ENCODE peak calls at places on chromosome 16, in six cellular contexts. Z is upper lobe of right lung, G is upper lobe of left lung, A is GM23248, B is uterus, E is neural progenitor cell. T is an unnamed sample.
A peak's percentile ranks its signal among the peaks of the same experiment; 100 is the strongest.

GRCh38 chr16:57341441-57342303 is 16.9 kb upstream of the CCL22 start:
- DNase-seq in Z (no peak), A (peak; percentile 94), G (peak; percentile 73), B (no peak), E (no peak), T (peak; percentile 61)

GRCh38 chr16:12625716-12626115 is 178.0 kb downstream of the CPPED1 start:
- DNase-seq in G (no peak), B (no peak), Z (no peak), E (no peak), A (no peak), T (no peak)

GRCh38 chr16:49280022-49280741 is 1.5 kb downstream of the CBLN1 start:
- DNase-seq in G (no peak), B (no peak), A (peak; percentile 22), Z (no peak), E (peak; percentile 90), T (peak; percentile 24)

GRCh38 chr16:50190292-50190691 is 37.2 kb downstream of the TENT4B start:
- DNase-seq in G (no peak), B (no peak), Z (no peak), A (no peak), E (no peak), T (no peak)

GRCh38 chr16:565420-566330 is 1.1 kb upstream of the NHLRC4 start:
- DNase-seq in B (no peak), G (no peak), A (no peak), Z (no peak), E (no peak), T (no peak)

GRCh38 chr16:54080524-54081008 is 206.0 kb downstream of the IRX3 start:
- DNase-seq in E (no peak), Z (no peak), B (no peak), A (peak; percentile 62), G (peak; percentile 61), T (no peak)

GRCh38 chr16:3202903-3203539 is 15.0 kb downstream of the OR1F1 start:
- DNase-seq in Z (no peak), B (no peak), A (peak; percentile 49), E (no peak), G (no peak), T (no peak)

GRCh38 chr16:57371494-57372371 is 557 bp upstream of the CX3CL1 start:
- DNase-seq in E (no peak), G (no peak), Z (no peak), A (no peak), B (no peak), T (peak; percentile 43)

GRCh38 chr16:80931985-80932720 is 74.5 kb downstream of the CMC2 start:
- DNase-seq in B (peak; percentile 64), E (peak; percentile 72), A (peak; percentile 72), Z (peak; percentile 73), G (no peak), T (peak; percentile 52)

GRCh38 chr16:89178453-89179147 is 7.1 kb downstream of the CDH15 start:
- DNase-seq in Z (no peak), G (no peak), E (no peak), B (no peak), A (no peak), T (no peak)

DNA sequence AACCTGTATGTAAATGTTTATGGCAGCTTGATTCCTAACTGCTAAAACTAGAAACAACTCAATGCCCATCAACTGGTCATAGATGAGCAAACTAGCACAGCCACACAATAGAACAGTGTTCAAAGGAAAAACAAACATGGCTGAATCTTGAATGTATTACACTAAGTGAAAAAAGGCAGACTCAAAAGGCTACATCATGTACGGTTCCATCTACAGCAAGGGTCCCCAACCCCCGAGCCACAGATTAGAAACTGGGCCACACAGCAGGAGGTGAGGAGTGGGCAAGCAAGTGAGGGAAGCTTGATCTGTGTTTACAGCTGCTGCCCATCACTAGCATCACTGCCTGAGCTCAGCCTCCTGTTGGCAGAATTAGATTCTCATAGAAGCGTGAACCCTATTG is 8.0 kb downstream of the CEP20 start:
- DNase-seq in Z (no peak), E (no peak), G (no peak), B (no peak), A (no peak), T (no peak)
- H3K36me3 ChIP-seq in Z (peaks cover 47% of the 10 kb centered on the region), E (no peaks in the 10 kb centered on the region), G (peaks cover 32% of the 10 kb centered on the region), B (no peaks in the 10 kb centered on the region), A (peaks cover 9% of the 10 kb centered on the region), T (peaks cover 14% of the 10 kb centered on the region)

GRCh38 chr16:68111379-68111778 is 26.2 kb downstream of the NFATC3 start:
- DNase-seq in A (no peak), B (no peak), G (no peak), Z (no peak), E (no peak), T (no peak)

GRCh38 chr16:68115851-68116250 is 30.7 kb downstream of the NFATC3 start:
- DNase-seq in Z (no peak), G (no peak), B (no peak), E (no peak), A (no peak), T (no peak)

GRCh38 chr16:68116256-68116853 is 31.2 kb downstream of the NFATC3 start:
- DNase-seq in G (no peak), B (no peak), A (peak; percentile 61), Z (no peak), E (no peak), T (peak; percentile 73)

GRCh38 chr16:68113059-68113757 is 28.0 kb downstream of the NFATC3 start:
- DNase-seq in G (no peak), E (no peak), Z (no peak), A (no peak), B (no peak), T (no peak)

DNA sequence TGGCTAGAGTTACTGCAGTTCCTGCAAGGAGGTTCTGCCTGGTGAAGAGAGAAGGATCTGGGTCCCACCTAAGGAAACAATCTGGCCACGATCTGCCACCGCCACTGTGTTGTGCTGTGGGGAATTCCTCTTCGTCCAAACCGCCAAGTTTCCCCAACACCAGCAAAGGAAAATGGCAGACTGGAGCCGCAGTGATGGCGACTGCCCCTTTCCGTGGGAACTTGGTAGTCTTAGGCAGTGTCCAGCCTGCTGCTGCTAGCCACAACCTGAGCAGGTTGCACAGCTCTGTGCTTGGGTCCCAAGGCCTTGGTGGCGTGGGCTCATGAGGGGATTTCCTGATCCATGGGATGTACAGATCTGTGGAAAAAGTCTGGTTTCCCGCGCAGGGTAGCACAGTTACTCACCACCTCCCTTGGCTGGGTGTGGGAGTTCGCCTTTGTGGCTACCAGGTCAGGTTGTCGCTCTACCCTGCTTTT is 28.6 kb downstream of the NFATC3 start:
- DNase-seq in G (no peak), Z (no peak), A (no peak), B (no peak), E (no peak), T (no peak)
- H3K4me1 ChIP-seq in G (peaks cover 51% of the 10 kb centered on the region), Z (peaks cover 39% of the 10 kb centered on the region), A (no peaks in the 10 kb centered on the region), B (peaks cover 4% of the 10 kb centered on the region), E (no peaks in the 10 kb centered on the region), T (peaks cover 5% of the 10 kb centered on the region)

DNA sequence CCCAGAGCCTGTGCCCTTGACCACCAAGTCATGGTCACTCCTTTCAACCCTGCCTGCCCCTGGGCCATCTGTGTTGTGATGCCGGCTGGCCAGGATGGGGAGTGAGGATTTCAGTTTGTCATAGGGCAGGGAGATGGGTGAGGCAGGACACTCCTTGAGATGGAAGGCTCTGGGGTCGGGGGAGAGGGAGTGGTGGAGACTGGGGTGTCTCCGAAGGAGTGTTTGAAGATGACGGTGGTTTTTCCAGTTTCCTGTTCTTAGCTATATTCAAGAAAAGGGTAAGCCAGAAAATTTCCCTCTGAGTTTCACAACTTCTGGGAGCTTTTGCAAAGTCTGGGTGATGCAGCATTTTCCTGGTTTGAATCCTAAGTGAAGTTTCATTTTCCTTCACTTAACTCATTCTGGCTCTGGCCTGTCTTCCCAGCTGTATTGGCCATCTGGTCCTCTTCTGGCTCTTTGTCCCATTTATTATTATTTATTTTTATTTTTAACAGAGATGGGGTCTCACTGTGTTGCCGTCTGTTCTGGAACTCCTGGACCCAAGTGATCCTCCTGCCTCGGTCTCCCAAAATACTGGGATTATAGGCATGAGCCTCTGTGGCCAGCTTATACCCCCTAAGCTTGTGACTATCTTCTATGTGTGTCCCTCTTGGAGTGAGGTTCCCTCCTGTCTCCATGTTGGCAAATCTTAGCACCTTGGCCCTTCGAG is 27.7 kb downstream of the ABCC1 start:
- DNase-seq in A (peak; percentile 91), B (no peak), E (no peak), G (no peak), Z (no peak), T (no peak)
- H3K27ac ChIP-seq in A (peak overlapping the region; percentile 97), B (peak overlapping the region; percentile 72), E (no peak overlapping the region), G (peak overlapping the region; percentile 87), Z (peak overlapping the region; percentile 79), T (peak overlapping the region; percentile 95)

GRCh38 chr16:71459510-71459909 is 2.5 kb downstream of the ZNF23 start:
- DNase-seq in G (no peak), A (peak; percentile 33), E (no peak), Z (no peak), B (no peak), T (no peak)

GRCh38 chr16:71461686-71462648 is at the start of gene ZNF23:
- DNase-seq in A (peak; percentile 86), B (peak; percentile 80), Z (peak; percentile 94), G (peak; percentile 89), E (peak; percentile 88), T (peak; percentile 81)

GRCh38 chr16:71456801-71457200 is 5.2 kb downstream of the ZNF23 start:
- DNase-seq in Z (no peak), G (no peak), A (no peak), E (no peak), B (no peak), T (no peak)

DNA sequence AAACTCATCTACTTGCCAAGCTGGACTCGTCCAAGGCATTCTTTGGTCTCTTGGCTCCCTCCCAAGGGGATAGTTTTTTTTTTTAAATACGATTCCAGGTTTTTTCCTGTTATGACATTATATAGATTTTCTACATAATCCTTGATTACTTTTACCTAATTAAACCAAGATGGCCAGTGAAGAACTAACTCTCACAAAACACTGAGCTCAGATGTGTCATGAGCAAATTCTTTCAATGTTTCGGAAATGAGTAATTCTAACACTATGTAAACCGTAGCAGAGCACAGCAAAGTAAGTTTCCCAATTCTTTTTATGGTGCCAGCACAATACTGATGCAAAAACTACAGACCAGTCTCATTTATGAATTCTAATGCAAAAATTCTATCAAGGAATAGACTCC is 1.8 kb downstream of the ZNF23 start:
- DNase-seq in G (no peak), Z (no peak), E (no peak), A (peak; percentile 91), B (no peak), T (no peak)
- H3K36me3 ChIP-seq in G (peaks cover 10% of the 10 kb centered on the region), Z (peaks cover 7% of the 10 kb centered on the region), E (no peaks in the 10 kb centered on the region), A (peaks cover 5% of the 10 kb centered on the region), B (no peaks in the 10 kb centered on the region), T (peaks cover 2% of the 10 kb centered on the region)

DNA sequence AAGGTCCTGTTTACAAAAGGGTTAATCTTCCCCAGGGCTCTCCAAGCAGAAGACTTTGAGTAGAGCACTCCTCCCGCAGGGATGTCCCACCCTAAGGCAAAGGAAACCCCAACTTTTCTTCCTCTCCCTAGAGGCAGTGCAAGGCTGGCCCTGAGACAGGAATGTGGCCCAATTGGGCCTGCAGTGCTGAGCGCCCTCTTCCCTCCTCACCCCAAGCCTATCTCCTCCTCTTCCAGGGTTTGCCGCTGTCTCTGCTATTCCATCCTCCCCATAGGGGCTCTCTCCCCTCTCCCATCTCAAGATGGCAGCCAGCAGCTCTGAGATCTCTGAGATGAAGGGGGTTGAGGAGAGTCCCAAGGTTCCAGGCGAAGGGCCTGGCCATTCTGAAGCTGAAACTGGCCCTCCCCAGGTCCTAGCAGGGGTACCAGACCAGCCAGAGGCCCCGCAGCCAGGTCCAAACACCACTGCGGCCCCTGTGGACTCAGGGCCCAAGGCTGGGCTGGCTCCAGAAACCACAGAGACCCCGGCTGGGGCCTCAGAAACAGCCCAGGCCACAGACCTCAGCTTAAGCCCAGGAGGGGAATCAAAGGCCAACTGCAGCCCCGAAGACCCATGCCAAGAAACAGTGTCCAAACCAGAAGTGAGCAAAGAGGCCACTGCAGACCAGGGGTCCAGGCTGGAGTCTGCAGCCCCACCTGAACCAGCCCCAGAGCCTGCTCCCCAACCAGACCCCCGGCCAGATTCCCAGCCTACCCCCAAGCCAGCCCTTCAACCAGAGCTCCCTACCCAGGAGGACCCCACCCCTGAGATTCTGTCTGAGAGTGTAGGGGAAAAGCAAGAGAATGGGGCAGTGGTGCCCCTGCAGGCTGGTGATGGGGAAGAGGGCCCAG is 1.0 kb downstream of the PRRT2 start:
- DNase-seq in E (peak; percentile 23), Z (no peak), B (no peak), A (no peak), G (no peak), T (no peak)
- H3K4me1 ChIP-seq in E (peaks cover 58% of the 10 kb centered on the region), Z (peaks cover 59% of the 10 kb centered on the region), B (peaks cover 38% of the 10 kb centered on the region), A (peaks cover 36% of the 10 kb centered on the region), G (peaks cover 82% of the 10 kb centered on the region), T (peaks cover 7% of the 10 kb centered on the region)

T was measured in small intestine.